ENCODE peak calls at places on chromosomes 4 and X, in five cellular contexts. One of them, this sample, is unnamed.
A peak's percentile ranks its signal among the peaks of the same experiment; 100 is the strongest.

GRCh38 chr4:148204171-148204570 is 238.0 kb downstream of the NR3C2 start:
- DNase-seq in colonic mucosa: no peak
- DNase-seq in endothelial cell of umbilical vein: no peak
- DNase-seq in pancreas: no peak
- DNase-seq in cardiac muscle cell: no peak
- DNase-seq in this sample: no peak

GRCh38 chrX:66018585-66019309 is 21.1 kb downstream of the VSIG4 start:
- DNase-seq in cardiac muscle cell: no peak
- DNase-seq in endothelial cell of umbilical vein: no peak
- DNase-seq in colonic mucosa: no peak
- DNase-seq in pancreas: no peak
- DNase-seq in this sample: no peak

GRCh38 chr4:169254546-169254983 is 16.2 kb downstream of the SH3RF1 start:
- DNase-seq in colonic mucosa: peak; percentile 42
- DNase-seq in endothelial cell of umbilical vein: peak; percentile 89
- DNase-seq in pancreas: no peak
- DNase-seq in cardiac muscle cell: peak; percentile 89
- DNase-seq in this sample: peak; percentile 47

GRCh38 chrX:153378607-153379006 is 22.5 kb downstream of the PNMA6E start:
- DNase-seq in pancreas: no peak
- DNase-seq in endothelial cell of umbilical vein: no peak
- DNase-seq in cardiac muscle cell: no peak
- DNase-seq in colonic mucosa: no peak
- DNase-seq in this sample: no peak

GRCh38 chr4:152937535-152938236 is 1.6 kb downstream of the FHDC1 start:
- DNase-seq in pancreas: peak; percentile 31
- DNase-seq in cardiac muscle cell: peak; percentile 38
- DNase-seq in endothelial cell of umbilical vein: peak; percentile 26
- DNase-seq in colonic mucosa: peak; percentile 57
- DNase-seq in this sample: no peak

GRCh38 chr4:117800636-117801035 is 233.7 kb upstream of the NDST3 start:
- DNase-seq in cardiac muscle cell: no peak
- DNase-seq in colonic mucosa: no peak
- DNase-seq in endothelial cell of umbilical vein: no peak
- DNase-seq in pancreas: no peak
- DNase-seq in this sample: no peak

GRCh38 chrX:118205996-118206395 is 89.4 kb upstream of the KLHL13 start:
- DNase-seq in endothelial cell of umbilical vein: no peak
- DNase-seq in pancreas: no peak
- DNase-seq in colonic mucosa: no peak
- DNase-seq in cardiac muscle cell: no peak
- DNase-seq in this sample: no peak

GRCh38 chr4:1218892-1219552 is 29.9 kb downstream of the CTBP1 start:
- DNase-seq in endothelial cell of umbilical vein: no peak
- DNase-seq in pancreas: no peak
- DNase-seq in colonic mucosa: no peak
- DNase-seq in cardiac muscle cell: no peak
- DNase-seq in this sample: no peak

GRCh38 chr4:151641983-151642382 is 118.8 kb downstream of the GATB start:
- DNase-seq in cardiac muscle cell: no peak
- DNase-seq in pancreas: no peak
- DNase-seq in endothelial cell of umbilical vein: no peak
- DNase-seq in colonic mucosa: no peak
- DNase-seq in this sample: no peak

GRCh38 chr4:110155632-110156031 is 42.8 kb downstream of the ELOVL6 start:
- DNase-seq in pancreas: no peak
- DNase-seq in colonic mucosa: no peak
- DNase-seq in cardiac muscle cell: no peak
- DNase-seq in endothelial cell of umbilical vein: no peak
- DNase-seq in this sample: no peak

GRCh38 chr4:5995901-5996623 is 22.2 kb downstream of the C4orf50 start:
- DNase-seq in pancreas: no peak
- DNase-seq in cardiac muscle cell: no peak
- DNase-seq in endothelial cell of umbilical vein: no peak
- DNase-seq in colonic mucosa: no peak
- DNase-seq in this sample: no peak

GRCh38 chr4:58359590-58359989 is 1249.4 kb upstream of the IGFBP7 start:
- DNase-seq in cardiac muscle cell: no peak
- DNase-seq in endothelial cell of umbilical vein: no peak
- DNase-seq in colonic mucosa: no peak
- DNase-seq in pancreas: no peak
- DNase-seq in this sample: no peak

GRCh38 chrX:153343674-153344073 is 9.7 kb downstream of the ZNF275 start:
- DNase-seq in endothelial cell of umbilical vein: no peak
- DNase-seq in colonic mucosa: no peak
- DNase-seq in cardiac muscle cell: no peak
- DNase-seq in pancreas: no peak
- DNase-seq in this sample: no peak

GRCh38 chrX:21481761-21482160 is 107.5 kb downstream of the CNKSR2 start:
- DNase-seq in pancreas: no peak
- DNase-seq in endothelial cell of umbilical vein: no peak
- DNase-seq in colonic mucosa: no peak
- DNase-seq in cardiac muscle cell: no peak
- DNase-seq in this sample: no peak

DNA sequence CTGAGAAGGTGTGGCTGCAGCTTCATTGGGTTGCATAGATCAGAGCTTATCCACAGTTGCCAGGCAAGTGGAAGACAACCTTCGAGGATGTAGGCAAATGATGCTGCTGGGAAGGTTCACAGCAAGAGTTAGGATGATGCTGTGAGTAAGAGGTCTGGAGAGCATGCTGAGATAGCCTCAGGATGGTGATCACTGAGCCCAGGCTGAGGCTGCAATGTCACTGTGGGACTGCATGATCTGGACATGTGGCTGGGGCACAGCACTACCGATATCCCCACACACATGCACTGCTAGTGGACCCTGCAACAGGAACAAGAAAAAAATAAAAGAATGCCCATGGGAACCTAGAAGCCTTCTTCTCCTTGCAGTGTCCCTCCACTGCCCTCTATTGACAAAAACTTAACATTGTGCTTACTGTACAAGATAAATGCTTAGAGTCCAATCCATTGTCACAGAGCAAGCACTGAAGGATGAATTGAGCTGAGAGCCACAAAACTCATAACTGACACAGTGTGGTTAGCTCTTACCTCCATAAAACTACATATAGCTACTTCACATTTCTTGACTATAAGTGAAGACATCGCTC is 105.6 kb downstream of the CNKSR2 start:
- DNase-seq in pancreas: no peak
- DNase-seq in endothelial cell of umbilical vein: peak; percentile 49
- DNase-seq in colonic mucosa: no peak
- DNase-seq in cardiac muscle cell: peak; percentile 70
- DNase-seq in this sample: peak; percentile 32
- TF ChIP-seq CTCF in pancreas: peak; percentile 24
- TF ChIP-seq CTCF in endothelial cell of umbilical vein: peak; percentile 39
- TF ChIP-seq CTCF in colonic mucosa: peak; percentile 38
- TF ChIP-seq CTCF in cardiac muscle cell: peak; percentile 58
- TF ChIP-seq CTCF in this sample: peak; percentile 63

GRCh38 chr4:39357002-39357401 is 9.2 kb downstream of the RFC1 start:
- DNase-seq in colonic mucosa: no peak
- DNase-seq in endothelial cell of umbilical vein: no peak
- DNase-seq in cardiac muscle cell: no peak
- DNase-seq in pancreas: no peak
- DNase-seq in this sample: no peak
- H3K36me3 ChIP-seq in colonic mucosa: no peaks in the 10 kb centered on the region
- H3K36me3 ChIP-seq in endothelial cell of umbilical vein: no peaks in the 10 kb centered on the region
- H3K36me3 ChIP-seq in cardiac muscle cell: no peaks in the 10 kb centered on the region
- H3K36me3 ChIP-seq in pancreas: no peaks in the 10 kb centered on the region
- H3K36me3 ChIP-seq in this sample: no peaks in the 10 kb centered on the region

DNA sequence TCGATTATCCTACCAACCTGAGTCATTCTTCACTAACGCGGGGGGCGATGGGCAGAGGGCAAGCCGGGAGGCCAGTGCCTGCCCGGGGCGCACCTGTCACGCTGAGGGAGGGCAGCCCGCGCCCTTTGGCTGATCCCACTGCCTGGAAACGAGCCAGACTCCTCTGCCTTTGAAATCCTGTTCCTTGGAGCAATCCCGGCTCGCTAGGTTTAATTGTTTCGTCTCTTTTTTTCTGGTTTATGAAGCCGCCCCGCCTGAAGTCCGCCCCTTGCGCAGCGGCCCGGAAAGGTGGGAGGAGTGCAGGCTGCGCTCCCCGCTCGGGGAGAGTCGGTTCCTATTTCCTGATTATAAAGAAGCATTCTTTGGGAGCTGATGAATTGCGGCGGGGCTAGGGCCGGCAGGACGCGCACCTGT is 484.2 kb downstream of the BCOR start:
- DNase-seq in pancreas: peak; percentile 46
- DNase-seq in colonic mucosa: peak; percentile 46
- DNase-seq in endothelial cell of umbilical vein: peak; percentile 48
- DNase-seq in cardiac muscle cell: peak; percentile 28
- DNase-seq in this sample: peak; percentile 49
- H3K4me3 ChIP-seq in pancreas: no peak overlapping the region
- H3K4me3 ChIP-seq in colonic mucosa: peak overlapping the region; percentile 10
- H3K4me3 ChIP-seq in endothelial cell of umbilical vein: peak overlapping the region; percentile 7
- H3K4me3 ChIP-seq in cardiac muscle cell: peak overlapping the region; percentile 35
- H3K4me3 ChIP-seq in this sample: no peak overlapping the region

GRCh38 chr4:90670183-90670582 is 543.0 kb downstream of the CCSER1 start:
- DNase-seq in endothelial cell of umbilical vein: no peak
- DNase-seq in colonic mucosa: no peak
- DNase-seq in cardiac muscle cell: no peak
- DNase-seq in pancreas: no peak
- DNase-seq in this sample: no peak
- TF ChIP-seq CTCF in endothelial cell of umbilical vein: no peak
- TF ChIP-seq CTCF in colonic mucosa: no peak
- TF ChIP-seq CTCF in cardiac muscle cell: no peak
- TF ChIP-seq CTCF in pancreas: no peak
- TF ChIP-seq CTCF in this sample: no peak

This sample was measured in kidney epithelial cell.